ENCODE peak calls at places on chromosomes 3 and 15, in six cellular contexts. D is cardiac muscle cell; M is adipocyte; Y is CD4-positive, CD25-positive, alpha-beta regulatory T cell; U is adrenal gland; V is Panc1. E is an unnamed sample. For H3K27me3, the result is how much of the 10 kb centered on the place peaks cover.

GRCh38 chr3:73508330-73508954 is 116.3 kb downstream of the PDZRN3 start:
- DNase-seq in D (peak), U (peak), M (peak), V (peak), Y (no peak), E (peak)

GRCh38 chr3:155634121-155634719 is 110.7 kb downstream of the PLCH1 start:
- DNase-seq in D (no peak), V (no peak), Y (no peak), M (no peak), U (no peak), E (no peak)

GRCh38 chr15:88476635-88477038 is 9.1 kb downstream of the MRPS11 start:
- DNase-seq in Y (no peak), D (peak), V (no peak), M (peak), U (peak), E (peak)

GRCh38 chr3:16801698-16802097 is 83.1 kb upstream of the PLCL2 start:
- DNase-seq in U (peak), V (no peak), Y (no peak), D (no peak), M (peak), E (no peak)

GRCh38 chr15:94205366-94205765 is 26.0 kb upstream of the MCTP2 start:
- DNase-seq in Y (no peak), U (no peak), D (no peak), M (no peak), V (no peak), E (peak)

GRCh38 chr3:195154793-195155535 is 116.0 kb downstream of the XXYLT1 start:
- DNase-seq in V (no peak), D (peak), U (peak), Y (no peak), M (peak), E (peak)

GRCh38 chr3:185537369-185537970 is 14.9 kb downstream of the LIPH start:
- DNase-seq in Y (no peak), V (peak), M (peak), D (no peak), U (no peak), E (no peak)

GRCh38 chr15:90807074-90807646 is 61.2 kb upstream of the FURIN start:
- DNase-seq in U (no peak), M (no peak), V (no peak), Y (no peak), D (no peak), E (no peak)

GRCh38 chr3:9673082-9673481 is 23.8 kb downstream of the MTMR14 start:
- DNase-seq in Y (no peak), D (no peak), V (no peak), M (peak), U (no peak), E (no peak)

GRCh38 chr3:132347095-132347494 is 29.9 kb downstream of the ACP3 start:
- DNase-seq in D (no peak), U (peak), Y (no peak), V (no peak), M (peak), E (no peak)

GRCh38 chr15:76217029-76217866 is 94.0 kb downstream of the ETFA start:
- DNase-seq in V (no peak), M (peak), Y (no peak), D (no peak), U (no peak), E (no peak)

GRCh38 chr3:151225040-151225975 is 22.3 kb upstream of the GPR171 start:
- DNase-seq in D (no peak), V (no peak), Y (no peak), U (no peak), M (no peak), E (no peak)

GRCh38 chr3:143035466-143036214 is 34.3 kb downstream of the U2SURP start:
- DNase-seq in D (no peak), V (no peak), U (no peak), M (peak), Y (no peak), E (no peak)

GRCh38 chr3:22450785-22451400 is 699.9 kb upstream of the ZNF385D start:
- DNase-seq in U (no peak), M (peak), V (no peak), Y (no peak), D (no peak), E (no peak)

GRCh38 chr3:59754456-59754855 is 704.6 kb upstream of the CFAP20DC start:
- DNase-seq in V (no peak), U (no peak), M (peak), D (no peak), Y (no peak), E (no peak)

GRCh38 chr15:64251121-64251520 is 88.3 kb upstream of the PPIB start:
- DNase-seq in M (peak), D (no peak), Y (peak), V (no peak), U (no peak), E (no peak)

GRCh38 chr3:59605318-59605717 is 555.5 kb upstream of the CFAP20DC start:
- DNase-seq in D (no peak), V (no peak), M (no peak), Y (no peak), U (no peak), E (no peak)

GRCh38 chr3:123486460-123486859 is 37.6 kb upstream of the ADCY5 start:
- DNase-seq in Y (no peak), V (no peak), M (no peak), U (no peak), D (no peak), E (no peak)

GRCh38 chr15:40252438-40253178 is 13.7 kb downstream of the PAK6 start:
- DNase-seq in Y (no peak), V (no peak), M (peak), D (peak), U (peak), E (peak)

GRCh38 chr3:197353867-197354180 is 55.4 kb upstream of the DLG1 start:
- DNase-seq in Y (no peak), V (no peak), D (no peak), U (no peak), M (peak), E (no peak)

GRCh38 chr3:53902711-53903110 is 11.1 kb upstream of the SELENOK start:
- DNase-seq in D (no peak), U (no peak), M (no peak), Y (no peak), V (no peak), E (no peak)
- H3K27me3 ChIP-seq in D (under half), U (under half), M (under half), Y (under half), V (under half), E (under half)

GRCh38 chr3:138945646-138946553 is 1.0 kb downstream of the FOXL2 start:
- DNase-seq in M (peak), D (peak), V (no peak), U (no peak), Y (no peak), E (peak)

GRCh38 chr3:138942861-138943623 is 3.9 kb downstream of the FOXL2 start:
- DNase-seq in U (no peak), M (no peak), D (no peak), V (no peak), Y (no peak), E (peak)

GRCh38 chr3:138944842-138945645 is 1.9 kb downstream of the FOXL2 start:
- DNase-seq in V (no peak), M (no peak), Y (no peak), U (no peak), D (peak), E (peak)

GRCh38 chr3:138943724-138944131 is 3.2 kb downstream of the FOXL2 start:
- DNase-seq in D (no peak), M (peak), Y (no peak), V (no peak), U (no peak), E (no peak)

GRCh38 chr3:138944136-138944658 is 2.7 kb downstream of the FOXL2 start:
- DNase-seq in V (no peak), Y (no peak), M (no peak), D (no peak), U (no peak), E (peak)
- H3K27me3 ChIP-seq in V (under half), Y (under half), M (half or more), D (half or more), U (half or more), E (half or more)

GRCh38 chr15:73474785-73475184 is 31.8 kb downstream of the REC114 start:
- DNase-seq in D (no peak), M (no peak), V (no peak), Y (no peak), U (no peak), E (no peak)
- H3K27me3 ChIP-seq in D (under half), M (under half), V (under half), Y (under half), U (under half), E (under half)

GRCh38 chr3:25174251-25174650 is 253.8 kb upstream of the RARB start:
- DNase-seq in M (no peak), U (no peak), V (no peak), D (no peak), Y (no peak), E (no peak)
- H3K27me3 ChIP-seq in M (under half), U (under half), V (under half), D (under half), Y (under half), E (under half)

GRCh38 chr3:44060164-44060563 is 181.5 kb upstream of the TOPAZ1 start:
- DNase-seq in Y (no peak), M (no peak), U (no peak), D (no peak), V (no peak), E (peak)
- H3K27me3 ChIP-seq in Y (under half), M (under half), U (under half), D (half or more), V (under half), E (under half)

GRCh38 chr15:72313881-72314280 is 6.1 kb downstream of the CELF6 start:
- DNase-seq in D (no peak), Y (no peak), U (no peak), V (no peak), M (no peak), E (no peak)

GRCh38 chr15:72312605-72313447 is 7.1 kb downstream of the CELF6 start:
- DNase-seq in D (peak), V (peak), M (peak), U (peak), Y (peak), E (peak)

GRCh38 chr15:72315706-72316370 is 4.1 kb downstream of the CELF6 start:
- DNase-seq in V (no peak), D (no peak), Y (no peak), U (peak), M (no peak), E (no peak)

GRCh38 chr15:72318408-72318942 is 1.5 kb downstream of the CELF6 start:
- DNase-seq in U (peak), Y (no peak), V (no peak), M (no peak), D (no peak), E (no peak)

DNA sequence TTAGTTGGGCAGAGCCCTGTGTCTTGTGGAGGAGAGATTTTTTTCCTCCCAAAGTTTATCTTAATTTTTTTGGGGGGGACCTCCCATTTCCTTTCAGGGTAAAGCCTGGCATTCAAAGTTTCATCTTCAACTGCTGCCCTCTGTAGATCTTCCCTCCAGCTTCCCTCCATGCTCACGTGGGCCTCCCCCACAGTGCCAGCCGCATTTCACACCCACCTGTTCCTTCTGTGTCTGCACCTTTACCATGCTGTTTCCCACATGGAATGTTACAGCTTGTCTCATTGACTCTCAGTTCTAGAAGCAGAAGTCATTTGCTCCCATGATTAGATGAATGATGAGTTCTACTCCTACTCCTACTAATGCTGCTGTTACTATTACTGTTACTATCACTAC is 6.5 kb downstream of the CELF6 start:
- DNase-seq in V (no peak), M (no peak), D (no peak), Y (no peak), U (no peak), E (no peak)
- H3K27me3 ChIP-seq in V (under half), M (under half), D (under half), Y (under half), U (under half), E (under half)

DNA sequence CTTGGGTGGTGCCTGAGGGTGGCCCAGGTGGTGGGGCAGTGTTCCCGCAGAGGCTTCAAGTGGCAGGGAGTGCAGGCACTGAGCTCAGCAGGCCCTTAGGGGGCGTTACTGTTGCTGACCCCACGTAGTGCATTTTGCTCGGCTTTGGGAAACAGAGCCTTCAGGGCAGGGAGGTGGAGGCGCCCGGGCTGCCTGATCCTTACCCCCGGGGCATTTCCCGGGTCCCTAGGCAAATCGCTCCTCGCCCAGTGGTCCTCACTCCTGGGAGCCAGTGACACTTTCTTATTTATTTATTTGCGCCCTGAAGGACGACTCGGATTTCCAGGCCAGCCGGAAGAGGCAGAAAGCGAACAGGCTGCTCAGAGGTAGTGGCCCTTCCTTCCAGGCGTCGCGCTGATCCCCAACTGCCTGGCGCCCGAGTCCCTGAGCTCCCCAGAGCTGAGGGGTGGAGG is 10.1 kb upstream of the FOXB1 start:
- DNase-seq in V (no peak), D (peak), Y (no peak), M (no peak), U (no peak), E (peak)
- H3K27me3 ChIP-seq in V (under half), D (half or more), Y (half or more), M (half or more), U (half or more), E (under half)

DNA sequence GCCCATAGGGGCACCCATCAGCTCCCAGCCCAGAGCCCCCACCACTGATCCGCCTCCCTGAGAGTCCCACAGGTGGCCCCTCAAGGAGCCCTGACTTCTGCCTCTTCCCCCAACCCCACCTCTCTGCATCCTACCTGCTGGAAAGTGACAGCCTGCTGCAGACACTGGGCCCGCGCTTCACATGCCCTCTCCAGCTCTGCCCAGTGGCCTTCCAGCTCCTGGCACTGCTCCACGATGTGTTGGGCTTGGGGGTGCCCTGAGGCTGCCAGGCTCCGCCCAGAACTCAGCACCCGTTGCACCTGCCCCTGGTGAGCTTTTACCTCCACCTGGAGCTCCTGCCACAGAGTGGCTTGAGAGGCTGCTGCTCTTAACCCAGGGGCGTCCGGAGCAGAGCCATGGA is 20.1 kb downstream of the SPTBN5 start:
- DNase-seq in U (no peak), M (no peak), V (no peak), D (no peak), Y (no peak), E (no peak)
- H3K27me3 ChIP-seq in U (under half), M (under half), V (under half), D (under half), Y (under half), E (under half)

E was measured in H7.